ENCODE peak calls at places on chromosomes 13 and 19, in eight cellular contexts. Q, D, Z, N, J, W, T and A are unnamed samples.

GRCh38 chr13:42593719-42594012 is 19.7 kb downstream of the TNFSF11 start:
- DNase-seq in Q (no peak), D (no peak), Z (no peak), N (no peak), J (no peak), W (no peak), T (no peak), A (no peak)

GRCh38 chr13:43522788-43523187 is 264.0 kb downstream of the ENOX1 start:
- DNase-seq in Q (no peak), D (no peak), Z (no peak), N (peak), J (no peak), W (peak), T (peak), A (no peak)

GRCh38 chr13:34076943-34077703 is 259.2 kb downstream of the RFC3 start:
- DNase-seq in Q (no peak), D (no peak), Z (peak), N (peak), J (peak), W (peak), T (peak), A (no peak)

GRCh38 chr13:51950722-51951121 is 60.5 kb downstream of the ATP7B start:
- DNase-seq in Q (no peak), D (no peak), Z (no peak), N (peak), J (no peak), W (peak), T (no peak), A (no peak)

GRCh38 chr19:11538232-11539036 is at the start of gene CNN1:
- DNase-seq in Q (peak), D (peak), Z (no peak), N (no peak), J (no peak), W (peak), T (peak), A (no peak)

GRCh38 chr13:113562866-113563265 is 21.7 kb upstream of the TFDP1 start:
- DNase-seq in Q (no peak), D (no peak), Z (no peak), N (no peak), J (no peak), W (no peak), T (no peak), A (peak)

GRCh38 chr19:43311706-43312105 is 41.8 kb upstream of the CD177 start:
- DNase-seq in Q (no peak), D (no peak), Z (no peak), N (no peak), J (no peak), W (no peak), T (no peak), A (no peak)

GRCh38 chr19:17841810-17842662 is 5.7 kb downstream of the JAK3 start:
- DNase-seq in Q (peak), D (peak), Z (peak), N (no peak), J (peak), W (peak), T (peak), A (peak)

GRCh38 chr13:108551674-108552073 is 77.7 kb upstream of the MYO16 start:
- DNase-seq in Q (no peak), D (no peak), Z (no peak), N (peak), J (peak), W (no peak), T (no peak), A (no peak)

GRCh38 chr13:57629821-57630235 is 1.7 kb upstream of the PCDH17 start:
- DNase-seq in Q (peak), D (peak), Z (peak), N (no peak), J (peak), W (peak), T (peak), A (peak)

GRCh38 chr19:3743486-3743885 is 18.0 kb downstream of the APBA3 start:
- DNase-seq in Q (no peak), D (no peak), Z (no peak), N (peak), J (no peak), W (peak), T (no peak), A (no peak)

GRCh38 chr13:110560606-110561334 is 752 bp downstream of the RAB20 start:
- DNase-seq in Q (peak), D (peak), Z (peak), N (peak), J (peak), W (peak), T (no peak), A (no peak)